ENCODE peak calls at places on chromosomes 13 and 19, in four cellular contexts. Z is breast epithelium, D is A549, U is transverse colon. A is an unnamed sample.

GRCh38 chr13:46866150-46866549 is 30.7 kb downstream of the HTR2A start:
- DNase-seq in Z (no peak), D (no peak), U (peak), A (peak)

GRCh38 chr13:97226788-97227627 is 4.9 kb downstream of the MBNL2 start:
- DNase-seq in Z (no peak), D (no peak), U (peak), A (no peak)

GRCh38 chr19:42284066-42284501 is 15.0 kb downstream of the CIC start:
- DNase-seq in Z (peak), D (peak), U (peak), A (peak)

GRCh38 chr13:111302045-111302722 is 18.3 kb upstream of the TEX29 start:
- DNase-seq in Z (no peak), D (no peak), U (no peak), A (no peak)

GRCh38 chr13:59047546-59047945 is 1116.2 kb downstream of the DIAPH3 start:
- DNase-seq in Z (no peak), D (no peak), U (no peak), A (no peak)

GRCh38 chr19:32448026-32448425 is 42.5 kb downstream of the DPY19L3 start:
- DNase-seq in Z (no peak), D (no peak), U (no peak), A (no peak)

GRCh38 chr19:45994456-45994988 is 745 bp upstream of the CCDC61 start:
- DNase-seq in Z (no peak), D (no peak), U (no peak), A (no peak)

GRCh38 chr19:46428278-46429141 is at the start of gene PNMA8C:
- DNase-seq in Z (no peak), D (no peak), U (peak), A (no peak)

GRCh38 chr13:46321494-46322225 is 65.4 kb downstream of the RUBCNL start:
- DNase-seq in Z (no peak), D (peak), U (peak), A (peak)

GRCh38 chr13:20132052-20132634 is 28.7 kb downstream of the GJA3 start:
- DNase-seq in Z (no peak), D (no peak), U (no peak), A (no peak)

GRCh38 chr19:13881231-13881691 is 4.3 kb downstream of the NANOS3 start:
- DNase-seq in Z (no peak), D (no peak), U (no peak), A (no peak)

GRCh38 chr13:98761979-98762616 is 9.6 kb upstream of the SLC15A1 start:
- DNase-seq in Z (no peak), D (no peak), U (no peak), A (no peak)
- H3K4me3 ChIP-seq in Z (peak), D (no peak), U (no peak), A (peak)

DNA sequence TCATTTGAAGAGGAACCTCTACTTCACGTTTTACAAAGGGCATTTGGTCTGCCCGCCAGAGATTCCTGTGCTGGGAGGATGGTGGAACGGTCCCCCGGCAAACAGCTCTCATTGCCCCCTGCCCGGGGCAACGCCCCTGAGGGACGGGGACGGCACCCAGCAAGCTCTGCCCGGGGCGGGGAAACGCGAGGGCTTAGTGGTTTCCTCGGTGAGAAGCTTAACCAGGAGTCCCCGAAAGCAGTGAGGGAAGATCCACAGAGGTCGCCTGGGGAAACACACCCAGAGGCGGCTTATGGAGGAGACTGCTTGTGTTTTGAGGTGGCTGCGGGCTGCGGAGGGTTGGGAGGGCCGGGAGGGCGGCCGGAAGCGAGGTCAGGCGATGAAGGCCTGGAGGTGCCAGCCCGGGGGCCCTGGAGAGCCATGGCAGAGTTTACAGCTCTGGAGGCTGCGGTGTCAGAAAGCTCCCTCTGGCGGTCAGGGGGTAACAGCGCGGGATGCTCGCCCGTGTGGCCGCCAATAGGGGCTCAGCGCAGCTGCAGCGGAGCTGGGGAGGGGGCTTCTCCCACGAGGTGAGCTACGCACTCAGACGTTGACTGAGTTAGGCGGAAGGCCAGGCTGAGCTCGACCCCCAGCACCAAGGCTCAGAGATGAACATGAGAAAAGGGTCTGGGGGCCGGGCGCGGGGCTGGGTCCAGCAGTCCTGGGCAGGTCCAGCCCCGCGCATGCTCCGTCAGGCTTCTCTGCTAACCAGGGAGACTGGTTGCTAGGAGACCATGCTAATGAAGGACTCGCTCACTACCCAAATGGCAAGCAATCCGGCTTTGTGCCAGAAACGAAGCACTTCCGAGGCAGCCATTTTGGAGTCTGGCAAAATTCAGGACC is 652 bp upstream of the TPGS1 start:
- DNase-seq in Z (peak), D (peak), U (peak), A (peak)
- H3K4me3 ChIP-seq in Z (peak), D (peak), U (peak), A (peak)

GRCh38 chr13:23983671-23984070 is 86.4 kb upstream of the C1QTNF9B start:
- DNase-seq in Z (no peak), D (no peak), U (no peak), A (no peak)

GRCh38 chr13:23979361-23980159 is 82.3 kb upstream of the C1QTNF9B start:
- DNase-seq in Z (peak), D (peak), U (peak), A (peak)

GRCh38 chr13:23985060-23985459 is 87.8 kb upstream of the C1QTNF9B start:
- DNase-seq in Z (no peak), D (no peak), U (no peak), A (no peak)

GRCh38 chr13:23984541-23984940 is 87.2 kb upstream of the C1QTNF9B start:
- DNase-seq in Z (peak), D (no peak), U (no peak), A (no peak)

GRCh38 chr13:23980160-23980551 is 82.9 kb upstream of the C1QTNF9B start:
- DNase-seq in Z (peak), D (peak), U (peak), A (peak)
- H3K4me3 ChIP-seq in Z (peak), D (peak), U (peak), A (peak)

GRCh38 chr19:36255316-36255715 is 40.4 kb downstream of the ZNF146 start:
- DNase-seq in Z (no peak), D (no peak), U (no peak), A (no peak)

GRCh38 chr19:36257512-36257876 is 42.6 kb downstream of the ZNF146 start:
- DNase-seq in Z (no peak), D (no peak), U (no peak), A (no peak)

GRCh38 chr19:36258028-36258875 is 43.3 kb downstream of the ZNF146 start:
- DNase-seq in Z (no peak), D (no peak), U (no peak), A (no peak)

GRCh38 chr19:36256064-36256463 is 41.2 kb downstream of the ZNF146 start:
- DNase-seq in Z (no peak), D (no peak), U (no peak), A (no peak)

GRCh38 chr19:36256853-36257511 is 42.1 kb downstream of the ZNF146 start:
- DNase-seq in Z (no peak), D (no peak), U (no peak), A (no peak)
- H3K4me3 ChIP-seq in Z (peak), D (no peak), U (peak), A (no peak)

GRCh38 chr19:16496613-16496983 is 404 bp downstream of the C19orf44 start:
- DNase-seq in Z (no peak), D (no peak), U (peak), A (peak)
- H3K4me3 ChIP-seq in Z (peak), D (peak), U (peak), A (peak)

A was measured in fibroblast of the aortic adventitia.